ENCODE peak calls at places on chromosomes 13 and 19, in five cellular contexts. C is K562, K is H1, R is GM12878, I is SK-N-SH. G is an unnamed sample.

GRCh38 chr13:92221916-92222315 is 823.5 kb downstream of the GPC5 start:
- DNase-seq in C (no peak), K (no peak), R (no peak), I (no peak), G (no peak)

GRCh38 chr13:114275309-114275708 is 6.1 kb upstream of the UPF3A start:
- DNase-seq in C (no peak), K (no peak), R (no peak), I (no peak), G (no peak)

GRCh38 chr19:3383121-3383722 is 16.8 kb downstream of the NFIC start:
- DNase-seq in C (no peak), K (no peak), R (no peak), I (no peak), G (no peak)

GRCh38 chr13:73056054-73056962 is 2.5 kb upstream of the KLF5 start:
- DNase-seq in C (no peak), K (no peak), R (no peak), I (no peak), G (peak)

GRCh38 chr13:111031531-111031961 is 83.6 kb upstream of the ARHGEF7 start:
- DNase-seq in C (no peak), K (peak), R (no peak), I (no peak), G (no peak)

GRCh38 chr13:74306496-74306895 is 172.3 kb upstream of the KLF12 start:
- DNase-seq in C (no peak), K (no peak), R (no peak), I (peak), G (no peak)

GRCh38 chr13:101703838-101704237 is 251.4 kb downstream of the ITGBL1 start:
- DNase-seq in C (no peak), K (no peak), R (no peak), I (no peak), G (no peak)

GRCh38 chr13:113024466-113024865 is 55.5 kb downstream of the MCF2L start:
- DNase-seq in C (no peak), K (no peak), R (no peak), I (no peak), G (no peak)

GRCh38 chr13:105972811-105973590 is 562.5 kb downstream of the EFNB2 start:
- DNase-seq in C (no peak), K (no peak), R (no peak), I (no peak), G (no peak)

GRCh38 chr13:46321494-46322225 is 65.4 kb downstream of the RUBCNL start:
- DNase-seq in C (peak), K (peak), R (peak), I (peak), G (peak)

GRCh38 chr19:47444388-47444821 is 25.1 kb upstream of the MEIS3 start:
- DNase-seq in C (peak), K (peak), R (no peak), I (no peak), G (no peak)

DNA sequence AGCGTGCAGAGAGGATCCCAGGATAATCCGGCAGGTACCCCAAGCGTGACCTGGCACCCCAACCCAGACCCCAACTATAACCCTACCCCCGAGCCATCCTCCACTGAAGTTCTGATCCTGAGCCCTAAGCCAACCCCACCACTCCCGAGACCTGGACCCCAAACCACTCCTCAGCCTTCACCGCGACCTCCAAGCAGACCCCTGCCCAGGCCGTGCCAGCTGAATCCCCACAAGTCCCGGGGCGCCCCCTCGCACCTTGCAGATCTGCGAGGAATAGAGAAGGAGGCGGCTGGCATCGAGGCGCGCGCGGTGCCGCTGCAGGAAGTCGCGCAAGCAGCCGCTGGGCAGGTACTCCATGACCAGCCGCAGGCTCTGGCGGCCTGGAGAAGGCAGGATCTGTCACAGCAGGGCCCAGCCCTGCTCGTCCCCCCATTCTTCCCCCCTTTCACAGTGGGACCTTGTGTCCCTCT is 10.1 kb upstream of the INSL3 start:
- DNase-seq in C (no peak), K (no peak), R (no peak), I (no peak), G (no peak)
- H2AFZ ChIP-seq in C (peak), K (peak), R (no peak), I (peak), G (no peak)

GRCh38 chr19:19732579-19733501 is at the start of gene ZNF14:
- DNase-seq in C (peak), K (peak), R (peak), I (peak), G (peak)
- TF ChIP-seq EP300 in C (no peak), K (no peak), R (no peak), I (no peak), G (no peak)

GRCh38 chr19:40147338-40147692 is 43.9 kb upstream of the MAP3K10 start:
- DNase-seq in C (no peak), K (no peak), R (no peak), I (no peak), G (no peak)

GRCh38 chr19:40144151-40144550 is 47.1 kb upstream of the MAP3K10 start:
- DNase-seq in C (no peak), K (no peak), R (no peak), I (no peak), G (no peak)

GRCh38 chr19:40141546-40141945 is 49.7 kb upstream of the MAP3K10 start:
- DNase-seq in C (no peak), K (no peak), R (no peak), I (no peak), G (no peak)

GRCh38 chr19:40144947-40145748 is 46.1 kb upstream of the MAP3K10 start:
- DNase-seq in C (no peak), K (no peak), R (no peak), I (no peak), G (no peak)

GRCh38 chr19:40143612-40144011 is 47.6 kb upstream of the MAP3K10 start:
- DNase-seq in C (no peak), K (no peak), R (no peak), I (no peak), G (no peak)
- H2AFZ ChIP-seq in C (no peak), K (no peak), R (peak), I (no peak), G (no peak)

DNA sequence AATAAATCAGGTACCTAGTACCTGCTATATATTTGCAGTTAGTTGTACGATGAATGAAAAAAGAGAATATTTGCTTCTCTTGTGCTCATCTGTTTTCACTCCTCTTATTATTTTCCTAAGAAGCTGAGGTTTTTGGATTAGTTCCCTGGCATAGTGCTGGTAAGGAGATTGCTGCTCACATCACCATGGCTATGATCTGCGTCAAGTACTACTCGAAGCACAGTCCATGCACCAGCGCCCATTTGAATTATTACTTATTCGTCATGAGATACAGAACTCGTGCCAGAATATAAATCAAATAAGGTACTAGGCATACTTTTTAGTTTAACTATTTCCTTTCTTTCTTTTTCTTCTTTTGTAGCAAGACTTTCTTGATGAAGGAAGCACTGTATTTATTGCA is 7.1 kb downstream of the SERTM1 start:
- DNase-seq in C (no peak), K (no peak), R (no peak), I (no peak), G (no peak)
- TF ChIP-seq EP300 in C (no peak), K (no peak), R (no peak), I (no peak), G (no peak)